ENCODE peak calls at places on chromosomes 6 and 20, in four cellular contexts. N is stimulated activated naive B cell treated with anti-CD40 and anti-IgM and Interleukin-4, amounts not matched to agents 10 μg/mL and 1 μg/mL and 100 μg/mL, for 72 hours; I is HEK293T; M is A673. X is an unnamed sample.
A peak's percentile ranks its signal among the peaks of the same experiment; 100 is the strongest.

GRCh38 chr20:48823476-48823875 is 4.3 kb downstream of the PREX1 start:
- DNase-seq in M (no peak), I (no peak), N (no peak), X (no peak)

GRCh38 chr6:143592335-143592734 is 80.8 kb upstream of the FUCA2 start:
- DNase-seq in I (peak; percentile 54), M (peak; percentile 44), N (no peak), X (no peak)

GRCh38 chr6:112330071-112330876 is 16.9 kb upstream of the RFPL4B start:
- DNase-seq in N (no peak), M (peak; percentile 98), I (no peak), X (no peak)

GRCh38 chr6:79861023-79861422 is 86.3 kb downstream of the ELOVL4 start:
- DNase-seq in M (no peak), I (no peak), N (no peak), X (no peak)

GRCh38 chr6:136468711-136469110 is 81.5 kb downstream of the MAP7 start:
- DNase-seq in I (no peak), M (no peak), N (no peak), X (no peak)

GRCh38 chr6:39464067-39464466 is 141.6 kb upstream of the KCNK16 start:
- DNase-seq in I (no peak), M (no peak), N (no peak), X (no peak)

GRCh38 chr6:125804264-125804663 is 13.5 kb downstream of the NCOA7 start:
- DNase-seq in I (no peak), N (no peak), M (no peak), X (peak; percentile 29)

GRCh38 chr20:18645196-18645745 is 57.4 kb downstream of the DTD1 start:
- DNase-seq in N (no peak), I (no peak), M (no peak), X (no peak)

GRCh38 chr6:37657117-37657886 is 40.4 kb downstream of the MDGA1 start:
- DNase-seq in M (no peak), N (no peak), I (no peak), X (no peak)

GRCh38 chr6:160036790-160037206 is 67.9 kb downstream of the IGF2R start:
- DNase-seq in N (no peak), I (no peak), M (no peak), X (no peak)

GRCh38 chr6:53744321-53744720 is 50.5 kb upstream of the LRRC1 start:
- DNase-seq in M (no peak), N (no peak), I (no peak), X (no peak)

GRCh38 chr6:150280703-150281102 is 88.1 kb upstream of the IYD start:
- DNase-seq in I (no peak), N (no peak), M (no peak), X (no peak)

GRCh38 chr20:13392391-13392790 is 171.3 kb downstream of the ISM1 start:
- DNase-seq in M (no peak), I (no peak), N (no peak), X (no peak)

GRCh38 chr6:129501401-129502051 is 208.5 kb downstream of the ARHGAP18 start:
- DNase-seq in M (peak; percentile 84), N (no peak), I (peak; percentile 61), X (no peak)

GRCh38 chr6:156710479-156710878 is 66.7 kb upstream of the ARID1B start:
- DNase-seq in N (no peak), I (no peak), M (no peak), X (no peak)

GRCh38 chr6:46688117-46688965 is 656 bp downstream of the TDRD6 start:
- DNase-seq in I (no peak), N (no peak), M (no peak), X (no peak)

GRCh38 chr6:168671863-168672546 is 231.0 kb downstream of the SMOC2 start:
- DNase-seq in I (no peak), N (no peak), M (no peak), X (no peak)

GRCh38 chr6:14337157-14337556 is 219.6 kb downstream of the CD83 start:
- DNase-seq in M (no peak), N (no peak), I (no peak), X (no peak)

GRCh38 chr6:4817551-4817950 is 41.3 kb downstream of the CDYL start:
- DNase-seq in I (no peak), N (no peak), M (no peak), X (no peak)

GRCh38 chr6:165624871-165625639 is 38.0 kb downstream of the PDE10A start:
- DNase-seq in I (no peak), N (no peak), M (no peak), X (no peak)

GRCh38 chr20:420169-420620 is 12.1 kb downstream of the RBCK1 start:
- DNase-seq in I (no peak), M (no peak), N (no peak), X (no peak)

GRCh38 chr6:157667211-157668033 is 155.6 kb upstream of the SNX9 start:
- DNase-seq in I (peak; percentile 84), M (peak; percentile 73), N (peak; percentile 51), X (peak; percentile 46)

GRCh38 chr6:126373344-126373743 is 33.4 kb downstream of the CENPW start:
- DNase-seq in N (no peak), M (no peak), I (no peak), X (no peak)

GRCh38 chr6:64815718-64816117 is 891.3 kb downstream of the EYS start:
- DNase-seq in M (no peak), I (no peak), N (no peak), X (no peak)

GRCh38 chr6:121437861-121438651 is 2.6 kb downstream of the GJA1 start:
- DNase-seq in I (no peak), N (no peak), M (peak; percentile 58), X (no peak)

GRCh38 chr6:108942556-108943492 is 94.6 kb downstream of the ARMC2 start:
- DNase-seq in N (no peak), M (no peak), I (no peak), X (peak; percentile 46)

GRCh38 chr20:63233061-63233344 is 2.7 kb upstream of the BIRC7 start:
- DNase-seq in M (no peak), N (no peak), I (no peak), X (no peak)

GRCh38 chr6:80642452-80642851 is 536.0 kb downstream of the BCKDHB start:
- DNase-seq in N (no peak), I (no peak), M (no peak), X (no peak)

GRCh38 chr20:60203451-60203850 is 245.2 kb downstream of the CDH26 start:
- DNase-seq in N (no peak), I (no peak), M (no peak), X (no peak)